ENCODE peak calls at places on chromosomes 1 and 21, in six cellular contexts. M is stimulated activated CD4-positive, alpha-beta T cell treated with anti-CD3 and anti-CD28 coated beads, Interleukin-12 subunit alpha, Interleukin-12 subunit beta, amount 100 ng/mL, for 48 hours; C is prostate gland; G is AG09319; V is IMR-90; B is activated CD4-positive, alpha-beta T cell treated with anti-CD3 and anti-CD28 coated beads, Interleukin-2, amount 50 U/mL, for 48 hours. P is an unnamed sample.

GRCh38 chr1:164576311-164577271 is 17.6 kb downstream of the PBX1 start:
- DNase-seq in M (no peak), C (no peak), G (peak), V (peak), B (no peak), P (no peak)

GRCh38 chr1:1421147-1421906 is at the start of gene ANKRD65:
- DNase-seq in M (no peak), C (no peak), G (no peak), V (no peak), B (no peak), P (peak)

GRCh38 chr1:147812799-147813198 is 52.4 kb upstream of the GJA5 start:
- DNase-seq in M (no peak), C (no peak), G (no peak), V (no peak), B (no peak), P (no peak)

GRCh38 chr1:16631248-16632043 is 18.1 kb upstream of the NBPF1 start:
- DNase-seq in M (no peak), C (no peak), G (no peak), V (no peak), B (no peak), P (no peak)

GRCh38 chr21:15015622-15016471 is 49.0 kb downstream of the NRIP1 start:
- DNase-seq in M (no peak), C (no peak), G (peak), V (peak), B (no peak), P (no peak)

GRCh38 chr1:234962340-234962989 is 166.2 kb downstream of the TOMM20 start:
- DNase-seq in M (no peak), C (no peak), G (peak), V (peak), B (no peak), P (peak)

GRCh38 chr1:199029401-199029800 is 390.6 kb downstream of the PTPRC start:
- DNase-seq in M (no peak), C (no peak), G (no peak), V (peak), B (no peak), P (no peak)

GRCh38 chr1:109148838-109149555 is 35.1 kb downstream of the ELAPOR1 start:
- DNase-seq in M (no peak), C (no peak), G (no peak), V (no peak), B (no peak), P (no peak)

GRCh38 chr21:29181799-29182470 is 51.5 kb downstream of the MAP3K7CL start:
- DNase-seq in M (no peak), C (peak), G (peak), V (peak), B (no peak), P (peak)

GRCh38 chr1:234770031-234770795 is 160.2 kb upstream of the IRF2BP2 start:
- DNase-seq in M (no peak), C (no peak), G (no peak), V (no peak), B (no peak), P (no peak)

GRCh38 chr1:97516588-97516987 is 404.2 kb downstream of the DPYD start:
- DNase-seq in M (no peak), C (no peak), G (no peak), V (no peak), B (no peak), P (no peak)

GRCh38 chr1:202129453-202130274 is 6.9 kb downstream of the GPR37L1 start:
- DNase-seq in M (no peak), C (no peak), G (no peak), V (no peak), B (no peak), P (no peak)

GRCh38 chr1:13450204-13450603 is 40.0 kb downstream of the PRAMEF20 start:
- DNase-seq in M (no peak), C (no peak), G (no peak), V (no peak), B (no peak), P (no peak)

GRCh38 chr1:29697391-29697780 is 461.1 kb downstream of the PTPRU start:
- DNase-seq in M (no peak), C (no peak), G (no peak), V (no peak), B (no peak), P (no peak)

GRCh38 chr1:200409203-200409760 is 554 bp downstream of the ZNF281 start:
- DNase-seq in M (peak), C (peak), G (no peak), V (peak), B (peak), P (no peak)

GRCh38 chr1:184433928-184434502 is 47.2 kb downstream of the C1orf21 start:
- DNase-seq in M (no peak), C (no peak), G (no peak), V (no peak), B (no peak), P (no peak)

GRCh38 chr1:92808353-92808752 is 23.4 kb upstream of the EVI5 start:
- DNase-seq in M (no peak), C (no peak), G (no peak), V (no peak), B (no peak), P (no peak)

GRCh38 chr1:108734176-108734865 is 12.2 kb upstream of the STXBP3 start:
- DNase-seq in M (no peak), C (no peak), G (no peak), V (no peak), B (no peak), P (no peak)

GRCh38 chr1:105416246-105416645 is 1640.2 kb upstream of the PRMT6 start:
- DNase-seq in M (no peak), C (no peak), G (no peak), V (no peak), B (no peak), P (no peak)

GRCh38 chr21:39518055-39518844 is 66.5 kb downstream of the SH3BGR start:
- DNase-seq in M (peak), C (peak), G (peak), V (peak), B (peak), P (peak)

GRCh38 chr1:209648931-209649776 is 3.1 kb downstream of the LAMB3 start:
- DNase-seq in M (no peak), C (no peak), G (peak), V (peak), B (no peak), P (peak)

GRCh38 chr1:85580046-85580411 is 532 bp upstream of the CCN1 start:
- DNase-seq in M (no peak), C (peak), G (peak), V (peak), B (no peak), P (peak)

GRCh38 chr1:114157275-114157660 is 3.6 kb upstream of the SYT6 start:
- DNase-seq in M (no peak), C (no peak), G (no peak), V (no peak), B (no peak), P (no peak)

GRCh38 chr1:104991702-104992101 is 1242.0 kb downstream of the AMY1C start:
- DNase-seq in M (no peak), C (no peak), G (no peak), V (no peak), B (no peak), P (no peak)

GRCh38 chr1:119701659-119702058 is 10.1 kb upstream of the PHGDH start:
- DNase-seq in M (no peak), C (no peak), G (no peak), V (no peak), B (no peak), P (no peak)

GRCh38 chr21:33655591-33656221 is 13.4 kb downstream of the ITSN1 start:
- DNase-seq in M (no peak), C (no peak), G (peak), V (peak), B (no peak), P (no peak)

GRCh38 chr1:157156058-157156541 is 17.9 kb upstream of the ETV3 start:
- DNase-seq in M (peak), C (peak), G (no peak), V (peak), B (peak), P (peak)

GRCh38 chr1:230282157-230282556 is 144.0 kb downstream of the PGBD5 start:
- DNase-seq in M (no peak), C (no peak), G (no peak), V (no peak), B (no peak), P (no peak)

GRCh38 chr1:965526-966134 is 652 bp upstream of the PLEKHN1 start:
- DNase-seq in M (no peak), C (no peak), G (no peak), V (no peak), B (no peak), P (no peak)

GRCh38 chr1:59997479-59997878 is 70.9 kb upstream of the CYP2J2 start:
- DNase-seq in M (no peak), C (no peak), G (no peak), V (no peak), B (no peak), P (no peak)